ENCODE peak calls at places on chromosome 3, in four cellular contexts. J is activated CD8-positive, alpha-beta T cell treated with anti-CD3 and anti-CD28 coated beads, Interleukin-2, amount 10 ng/mL, durations not matched to agents 7 days and 5 days; W is Daoy; E is activated naive CD4-positive, alpha-beta T cell treated with Interleukin-2 at 50 U/mL for 16 hours. O is an unnamed sample.

GRCh38 chr3:179348325-179349013 is 960 bp downstream of the MFN1 start:
- DNase-seq in W (peak; percentile 3), E (no peak), J (no peak), O (no peak)

GRCh38 chr3:58237940-58238681 is 519 bp downstream of the ABHD6 start:
- DNase-seq in W (peak; percentile 17), E (peak; percentile 32), J (peak; percentile 68), O (peak; percentile 71)

GRCh38 chr3:40782086-40782721 is 257.4 kb downstream of the ZNF621 start:
- DNase-seq in J (no peak), W (no peak), E (no peak), O (no peak)

GRCh38 chr3:100523050-100523760 is 30.8 kb downstream of the TMEM45A start:
- DNase-seq in W (no peak), E (no peak), J (no peak), O (no peak)

GRCh38 chr3:99579246-99579645 is 59.1 kb upstream of the COL8A1 start:
- DNase-seq in W (peak; percentile 66), E (no peak), J (no peak), O (no peak)

GRCh38 chr3:9397911-9398714 is 698 bp downstream of the SETD5 start:
- DNase-seq in J (peak; percentile 53), W (peak; percentile 47), E (peak; percentile 40), O (peak; percentile 61)

GRCh38 chr3:141231923-141232861 is 567 bp downstream of the PXYLP1 start:
- DNase-seq in E (peak; percentile 24), W (peak; percentile 29), J (no peak), O (no peak)

GRCh38 chr3:56783644-56784451 is 17.9 kb downstream of the ARHGEF3 start:
- DNase-seq in W (no peak), J (peak; percentile 90), E (peak; percentile 71), O (no peak)

GRCh38 chr3:189330066-189330465 is 158.3 kb downstream of the TPRG1 start:
- DNase-seq in J (no peak), E (no peak), W (no peak), O (no peak)

GRCh38 chr3:175338775-175339535 is 479.8 kb downstream of the NAALADL2 start:
- DNase-seq in E (no peak), J (no peak), W (peak; percentile 68), O (no peak)

GRCh38 chr3:85725809-85726208 is 767.0 kb downstream of the CADM2 start:
- DNase-seq in W (no peak), J (no peak), E (no peak), O (no peak)

GRCh38 chr3:186588619-186589018 is 18.1 kb downstream of the DNAJB11 start:
- DNase-seq in E (no peak), J (no peak), W (no peak), O (no peak)

GRCh38 chr3:150531775-150532174 is 14.5 kb downstream of the SERP1 start:
- DNase-seq in W (no peak), E (no peak), J (no peak), O (no peak)

GRCh38 chr3:60017631-60018030 is 967.8 kb upstream of the CFAP20DC start:
- DNase-seq in W (no peak), E (peak; percentile 52), J (peak; percentile 63), O (no peak)

GRCh38 chr3:191912616-191913204 is 451.7 kb downstream of the PYDC2 start:
- DNase-seq in W (no peak), E (no peak), J (no peak), O (no peak)